ENCODE peak calls at places on chromosomes 2 and 18, in five cellular contexts. Q is choroid plexus epithelial cell, Y is astrocyte, J is H1, T is A549. P is an unnamed sample.

GRCh38 chr2:141703506-141703905 is 427.3 kb downstream of the LRP1B start:
- DNase-seq in Q (no peak), Y (no peak), J (no peak), T (no peak), P (no peak)

GRCh38 chr18:13940326-13940725 is 25.0 kb upstream of the MC2R start:
- DNase-seq in Q (no peak), Y (no peak), J (no peak), T (no peak), P (no peak)

GRCh38 chr2:129620411-129620810 is 359.1 kb upstream of the RAB6C start:
- DNase-seq in Q (no peak), Y (no peak), J (no peak), T (no peak), P (no peak)

GRCh38 chr2:197803033-197803444 is 1.4 kb upstream of the PLCL1 start:
- DNase-seq in Q (peak), Y (peak), J (no peak), T (peak), P (no peak)

GRCh38 chr2:183264890-183265535 is 140.8 kb downstream of the NUP35 start:
- DNase-seq in Q (no peak), Y (no peak), J (no peak), T (no peak), P (no peak)

GRCh38 chr2:206085742-206086445 is at the start of gene INO80D:
- DNase-seq in Q (peak), Y (peak), J (no peak), T (peak), P (peak)

GRCh38 chr2:128319457-128319772 is 747 bp upstream of the HS6ST1 start:
- DNase-seq in Q (no peak), Y (no peak), J (no peak), T (no peak), P (no peak)

GRCh38 chr2:237289134-237289533 is 124.8 kb downstream of the COL6A3 start:
- DNase-seq in Q (no peak), Y (no peak), J (no peak), T (no peak), P (no peak)

GRCh38 chr2:240901986-240902614 is 4.0 kb upstream of the CROCC2 start:
- DNase-seq in Q (no peak), Y (no peak), J (no peak), T (no peak), P (no peak)

GRCh38 chr2:218284106-218284811 is 8.0 kb downstream of the TMBIM1 start:
- DNase-seq in Q (peak), Y (peak), J (no peak), T (no peak), P (peak)

GRCh38 chr2:240129731-240130392 is 6.2 kb downstream of the COPS9 start:
- DNase-seq in Q (no peak), Y (no peak), J (no peak), T (no peak), P (no peak)

GRCh38 chr18:54278615-54279014 is 9.3 kb downstream of the POLI start:
- DNase-seq in Q (peak), Y (no peak), J (no peak), T (no peak), P (no peak)

GRCh38 chr2:222102746-222103349 is 195.9 kb downstream of the PAX3 start:
- DNase-seq in Q (no peak), Y (peak), J (no peak), T (no peak), P (no peak)

GRCh38 chr2:121128741-121129659 is 156.0 kb downstream of the TFCP2L1 start:
- DNase-seq in Q (peak), Y (no peak), J (no peak), T (peak), P (peak)

GRCh38 chr2:241511091-241511741 is 2.8 kb upstream of the STK25 start:
- DNase-seq in Q (no peak), Y (no peak), J (no peak), T (no peak), P (no peak)

GRCh38 chr18:10013621-10014543 is 100.1 kb downstream of the VAPA start:
- DNase-seq in Q (no peak), Y (no peak), J (no peak), T (no peak), P (no peak)

GRCh38 chr2:133753665-133754064 is 185.4 kb upstream of the NCKAP5 start:
- DNase-seq in Q (no peak), Y (no peak), J (no peak), T (no peak), P (no peak)

GRCh38 chr2:170086751-170087150 is 91.2 kb upstream of the MYO3B start:
- DNase-seq in Q (no peak), Y (no peak), J (no peak), T (no peak), P (no peak)

GRCh38 chr2:70248810-70249438 is 496 bp upstream of the TIA1 start:
- DNase-seq in Q (no peak), Y (no peak), J (peak), T (peak), P (no peak)

GRCh38 chr2:25453199-25453903 is 111.6 kb upstream of the DNMT3A start:
- DNase-seq in Q (no peak), Y (peak), J (no peak), T (no peak), P (no peak)

GRCh38 chr2:56009758-56010534 is 86.4 kb upstream of the EFEMP1 start:
- DNase-seq in Q (peak), Y (peak), J (no peak), T (peak), P (no peak)

GRCh38 chr2:105042189-105042588 is 4.3 kb downstream of the MRPS9 start:
- DNase-seq in Q (peak), Y (no peak), J (no peak), T (no peak), P (no peak)

GRCh38 chr2:47339745-47340541 is 63.0 kb upstream of the MSH2 start:
- DNase-seq in Q (peak), Y (peak), J (no peak), T (peak), P (no peak)

GRCh38 chr2:234630676-234631350 is 133.9 kb upstream of the ARL4C start:
- DNase-seq in Q (peak), Y (peak), J (no peak), T (no peak), P (no peak)

GRCh38 chr2:62586981-62587380 is 81.0 kb upstream of the TMEM17 start:
- DNase-seq in Q (peak), Y (peak), J (no peak), T (no peak), P (no peak)

GRCh38 chr2:43230481-43230880 is 4.1 kb upstream of the ZFP36L2 start:
- DNase-seq in Q (no peak), Y (no peak), J (no peak), T (no peak), P (no peak)

GRCh38 chr2:64625352-64626145 is 28.2 kb downstream of the SERTAD2 start:
- DNase-seq in Q (no peak), Y (no peak), J (no peak), T (no peak), P (no peak)

GRCh38 chr2:5666798-5667197 is 25.4 kb upstream of the SOX11 start:
- DNase-seq in Q (no peak), Y (peak), J (no peak), T (no peak), P (no peak)

GRCh38 chr2:73111300-73112025 is 1.3 kb downstream of the RAB11FIP5 start:
- DNase-seq in Q (peak), Y (peak), J (no peak), T (peak), P (no peak)

GRCh38 chr2:225464346-225465025 is 65.0 kb downstream of the NYAP2 start:
- DNase-seq in Q (no peak), Y (no peak), J (no peak), T (no peak), P (no peak)

GRCh38 chr2:130824492-130825061 is 12.1 kb upstream of the ARHGEF4 start:
- DNase-seq in Q (peak), Y (peak), J (no peak), T (peak), P (peak)

GRCh38 chr2:176827269-176827668 is 385.3 kb upstream of the HNRNPA3 start:
- DNase-seq in Q (no peak), Y (no peak), J (no peak), T (no peak), P (no peak)

GRCh38 chr2:127859712-127860085 is 1.7 kb upstream of the POLR2D start:
- DNase-seq in Q (peak), Y (no peak), J (peak), T (no peak), P (no peak)

GRCh38 chr2:44801676-44802408 is 139.7 kb upstream of the SIX3 start:
- DNase-seq in Q (peak), Y (no peak), J (no peak), T (no peak), P (no peak)

GRCh38 chr2:120995656-120996190 is 260.1 kb downstream of the GLI2 start:
- DNase-seq in Q (no peak), Y (no peak), J (no peak), T (no peak), P (no peak)

GRCh38 chr2:224027912-224028311 is 11.2 kb downstream of the SERPINE2 start:
- DNase-seq in Q (no peak), Y (no peak), J (no peak), T (no peak), P (no peak)

GRCh38 chr2:224029876-224030275 is 9.2 kb downstream of the SERPINE2 start:
- DNase-seq in Q (no peak), Y (no peak), J (no peak), T (no peak), P (no peak)

GRCh38 chr2:224025874-224026273 is 13.2 kb downstream of the SERPINE2 start:
- DNase-seq in Q (no peak), Y (no peak), J (no peak), T (no peak), P (no peak)

GRCh38 chr2:224024270-224024669 is 14.8 kb downstream of the SERPINE2 start:
- DNase-seq in Q (no peak), Y (no peak), J (no peak), T (no peak), P (no peak)

GRCh38 chr2:224027070-224027469 is 12.0 kb downstream of the SERPINE2 start:
- DNase-seq in Q (no peak), Y (no peak), J (peak), T (no peak), P (no peak)
- TF ChIP-seq CTCF in Q (no peak), Y (no peak), J (no peak), T (no peak), P (no peak)

DNA sequence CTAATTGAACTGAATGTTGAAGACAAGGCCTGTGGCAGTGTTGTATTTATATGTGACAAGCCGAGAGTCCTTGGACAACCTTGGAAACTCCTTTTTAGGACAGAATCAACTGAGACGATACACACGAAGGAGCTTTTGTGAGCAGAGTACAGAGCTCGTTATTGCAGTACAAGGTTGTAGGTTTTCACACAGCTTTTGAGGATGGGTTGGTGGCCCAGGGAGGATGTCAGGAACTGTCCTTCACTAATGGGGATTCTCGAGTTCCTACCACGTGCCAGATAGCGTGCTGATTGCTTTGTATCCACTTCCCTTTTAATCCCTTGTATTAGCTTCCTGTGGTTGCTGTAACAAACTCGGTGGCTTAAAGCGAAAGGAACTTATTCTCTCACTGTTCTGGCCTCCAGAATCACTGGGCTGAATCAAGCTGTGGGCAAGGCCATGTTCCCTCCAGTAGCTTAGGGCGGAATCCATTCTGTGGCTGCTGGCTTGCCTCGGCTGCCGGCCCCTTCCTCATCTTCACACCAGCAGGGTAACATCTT is 20.2 kb downstream of the INPP4A start:
- DNase-seq in Q (no peak), Y (no peak), J (no peak), T (no peak), P (no peak)
- H3K4me3 ChIP-seq in Q (no peak), Y (no peak), J (no peak), T (no peak), P (no peak)

GRCh38 chr18:30971338-30971956 is 71.1 kb downstream of the DSC3 start:
- DNase-seq in Q (peak), Y (no peak), J (no peak), T (peak), P (peak)
- TF ChIP-seq CTCF in Q (peak), Y (peak), J (no peak), T (peak), P (peak)

GRCh38 chr2:28525481-28525880 is 29.6 kb downstream of the PLB1 start:
- DNase-seq in Q (no peak), Y (no peak), J (no peak), T (no peak), P (no peak)

GRCh38 chr2:28528206-28528605 is 32.3 kb downstream of the PLB1 start:
- DNase-seq in Q (no peak), Y (no peak), J (no peak), T (no peak), P (no peak)

GRCh38 chr2:28527196-28527595 is 31.3 kb downstream of the PLB1 start:
- DNase-seq in Q (no peak), Y (no peak), J (no peak), T (no peak), P (no peak)

GRCh38 chr2:28523873-28524272 is 28.0 kb downstream of the PLB1 start:
- DNase-seq in Q (no peak), Y (no peak), J (no peak), T (no peak), P (no peak)

DNA sequence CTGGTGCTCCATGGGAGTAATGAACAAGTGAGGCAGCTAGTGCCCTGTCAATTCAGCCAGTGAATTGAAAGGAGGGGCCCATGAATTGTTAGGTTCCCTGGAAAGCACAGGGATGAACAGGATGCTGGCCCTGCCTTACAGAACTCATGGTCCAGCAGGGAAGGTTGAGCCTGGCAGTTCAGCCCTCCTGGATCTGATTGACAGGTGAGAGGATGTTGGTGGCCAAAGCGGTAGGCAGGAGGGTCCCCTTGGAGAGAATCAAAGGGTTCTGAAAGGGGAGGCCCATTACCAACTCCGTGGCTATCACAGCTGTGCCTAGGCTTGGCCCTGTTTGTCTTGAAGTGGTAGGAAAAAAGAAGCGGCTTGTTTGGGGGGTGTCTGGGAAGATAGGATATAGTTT is 30.9 kb downstream of the PLB1 start:
- DNase-seq in Q (no peak), Y (no peak), J (no peak), T (no peak), P (no peak)
- H3K4me3 ChIP-seq in Q (no peak), Y (no peak), J (no peak), T (no peak), P (no peak)

DNA sequence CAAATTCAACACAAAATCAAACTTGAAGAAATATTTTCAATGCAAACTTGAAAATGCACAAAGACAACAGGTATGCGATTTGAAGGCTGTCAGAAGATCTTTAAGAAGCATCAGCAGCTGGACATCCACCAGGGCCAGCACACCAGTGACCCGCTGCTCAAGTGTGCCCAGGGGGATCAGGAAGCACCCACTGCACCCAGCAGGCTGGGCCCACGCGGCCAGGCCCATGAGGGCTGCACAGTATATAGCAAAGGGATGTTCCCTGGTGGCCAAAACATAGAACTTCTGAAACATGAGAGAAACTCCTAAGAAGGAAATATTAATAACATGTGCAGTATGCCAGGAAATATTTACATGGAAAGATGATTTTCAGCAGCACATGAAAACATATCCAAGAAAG is 25.0 kb downstream of the WDFY1 start:
- DNase-seq in Q (no peak), Y (no peak), J (no peak), T (no peak), P (no peak)
- TF ChIP-seq CTCF in Q (peak), Y (no peak), J (no peak), T (no peak), P (no peak)

DNA sequence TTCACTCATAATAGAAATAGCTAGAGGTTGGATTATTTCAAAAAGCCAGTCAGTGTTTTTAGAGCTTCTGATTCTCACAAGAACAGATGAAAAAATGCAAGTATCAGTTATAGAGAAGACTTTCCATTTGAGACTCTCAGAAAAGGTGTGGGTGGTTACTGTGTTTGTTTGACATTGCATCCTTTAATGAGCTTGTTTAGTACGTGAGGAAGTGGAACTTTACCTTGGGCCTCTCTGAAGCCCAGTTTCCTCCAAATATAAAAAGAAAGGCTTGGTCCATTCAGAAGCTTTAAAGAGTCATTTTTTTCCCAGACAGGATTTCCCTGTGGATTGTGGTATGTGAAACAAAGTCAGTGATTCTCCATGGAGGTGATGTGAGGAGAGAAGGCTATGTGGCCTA is 89.9 kb upstream of the RANBP2 start:
- DNase-seq in Q (no peak), Y (no peak), J (no peak), T (no peak), P (no peak)
- H3K4me3 ChIP-seq in Q (no peak), Y (no peak), J (no peak), T (no peak), P (no peak)

GRCh38 chr18:28108801-28109200 is 68.1 kb downstream of the CDH2 start:
- DNase-seq in Q (peak), Y (peak), J (no peak), T (peak), P (no peak)
- TF ChIP-seq CTCF in Q (peak), Y (peak), J (no peak), T (peak), P (no peak)

DNA sequence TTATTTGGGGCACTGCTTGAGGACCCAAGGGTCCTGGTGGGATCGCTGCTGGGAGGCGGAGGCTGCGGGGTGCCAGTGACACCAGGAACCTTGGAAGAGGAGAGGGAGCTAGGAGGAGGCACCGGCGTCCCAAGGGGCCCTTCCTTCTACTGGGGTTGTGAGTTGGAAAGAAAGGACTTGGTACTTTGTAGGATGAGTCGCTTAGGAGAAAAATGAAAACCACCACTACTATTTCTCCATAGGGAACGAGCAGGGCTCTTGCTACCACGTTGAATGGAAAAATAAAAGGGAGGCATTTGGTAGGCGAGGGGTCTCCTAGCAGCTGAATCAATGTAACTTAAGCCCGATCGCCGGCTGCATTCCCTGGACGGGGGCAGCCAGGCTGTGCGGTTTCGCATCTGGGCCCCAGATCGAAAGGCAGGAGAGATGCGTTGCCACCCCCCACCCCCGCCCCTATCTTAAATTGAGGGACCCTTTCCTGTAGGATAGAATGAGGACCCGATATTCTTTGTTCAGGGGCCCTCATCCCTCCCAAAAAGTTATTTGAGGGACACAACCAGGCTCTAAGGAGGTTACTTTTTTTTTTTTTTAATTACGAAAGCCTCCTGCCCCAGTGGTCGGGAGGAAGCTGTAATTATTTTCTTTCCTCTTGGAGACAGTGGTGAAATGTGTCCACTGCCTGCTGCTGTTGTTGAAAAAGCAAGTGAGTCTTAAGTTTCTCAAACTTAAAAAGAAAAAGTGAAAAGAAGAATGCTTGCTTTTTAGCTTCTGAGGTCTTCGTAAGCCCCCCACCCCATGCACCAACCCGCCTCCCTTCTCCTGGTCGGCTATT is 1.3 kb downstream of the IGFBP2 start:
- DNase-seq in Q (peak), Y (no peak), J (no peak), T (no peak), P (no peak)
- H3K4me3 ChIP-seq in Q (peak), Y (peak), J (peak), T (peak), P (peak)

GRCh38 chr2:102155703-102156515 is 13.4 kb downstream of the IL1R1 start:
- DNase-seq in Q (peak), Y (no peak), J (no peak), T (no peak), P (no peak)
- TF ChIP-seq CTCF in Q (no peak), Y (no peak), J (no peak), T (no peak), P (no peak)

GRCh38 chr2:17752281-17752680 is 1.3 kb downstream of the SMC6 start:
- DNase-seq in Q (no peak), Y (no peak), J (no peak), T (no peak), P (no peak)
- H3K4me3 ChIP-seq in Q (no peak), Y (peak), J (no peak), T (peak), P (peak)